ENCODE peak calls at places on chromosomes 4 and X, in ten cellular contexts. D is HTR-8/SVneo; F is stomach; Y is choroid plexus epithelial cell; G is GM18507; L is kidney epithelial cell; R is T-cell; S is naive thymus-derived CD8-positive, alpha-beta T cell; U is WTC11; I is effector memory CD8-positive, alpha-beta T cell. K is an unnamed sample.

GRCh38 chrX:38220936-38221386 is 290 bp upstream of the SRPX start:
- DNase-seq in D (no peak), F (no peak), Y (no peak), G (no peak), L (no peak), R (no peak), S (no peak), U (no peak), I (no peak), K (no peak)

GRCh38 chr4:15765910-15766703 is 12.0 kb upstream of the CD38 start:
- DNase-seq in D (no peak), F (no peak), Y (peak; percentile 22), G (no peak), L (no peak), R (peak; percentile 32), S (peak; percentile 50), U (no peak), I (peak; percentile 37), K (peak; percentile 73)

GRCh38 chrX:138711399-138712347 is at the start of gene FGF13:
- DNase-seq in D (no peak), F (peak; percentile 29), Y (no peak), G (no peak), L (no peak), R (no peak), S (no peak), U (peak; percentile 63), I (no peak), K (no peak)

GRCh38 chr4:96149911-96150310 is 310.0 kb downstream of the PDHA2 start:
- DNase-seq in D (no peak), F (no peak), Y (no peak), G (no peak), L (no peak), R (no peak), S (no peak), U (no peak), I (no peak), K (no peak)

GRCh38 chrX:12319012-12319519 is 180.8 kb downstream of the FRMPD4 start:
- DNase-seq in D (no peak), F (no peak), Y (no peak), G (no peak), L (no peak), R (no peak), S (no peak), U (no peak), I (no peak), K (no peak)

GRCh38 chrX:139932077-139932900 is 564 bp downstream of the ATP11C start:
- DNase-seq in D (no peak), F (peak; percentile 43), Y (peak; percentile 34), G (no peak), L (no peak), R (peak; percentile 20), S (peak; percentile 47), U (peak; percentile 47), I (peak; percentile 40), K (no peak)

GRCh38 chr4:22268350-22269025 is 247.4 kb downstream of the ADGRA3 start:
- DNase-seq in D (no peak), F (no peak), Y (no peak), G (no peak), L (no peak), R (no peak), S (no peak), U (no peak), I (no peak), K (no peak)

GRCh38 chr4:40087799-40088366 is 31.2 kb downstream of the N4BP2 start:
- DNase-seq in D (no peak), F (no peak), Y (no peak), G (no peak), L (no peak), R (no peak), S (no peak), U (no peak), I (no peak), K (no peak)

GRCh38 chr4:14596437-14596836 is 405.8 kb upstream of the CPEB2 start:
- DNase-seq in D (no peak), F (no peak), Y (no peak), G (no peak), L (no peak), R (no peak), S (no peak), U (no peak), I (no peak), K (no peak)

GRCh38 chr4:138686078-138686477 is 329.5 kb upstream of the NOCT start:
- DNase-seq in D (no peak), F (no peak), Y (no peak), G (no peak), L (no peak), R (no peak), S (no peak), U (no peak), I (no peak), K (no peak)

GRCh38 chrX:31717474-31717873 is 645.6 kb upstream of the FTHL17 start:
- DNase-seq in D (no peak), F (no peak), Y (no peak), G (no peak), L (no peak), R (no peak), S (no peak), U (no peak), I (no peak), K (no peak)

GRCh38 chrX:105821471-105822081 is 763 bp upstream of the NRK start:
- DNase-seq in D (no peak), F (no peak), Y (peak; percentile 23), G (no peak), L (peak; percentile 26), R (no peak), S (no peak), U (peak; percentile 65), I (no peak), K (no peak)

GRCh38 chrX:118261136-118261535 is 84.8 kb upstream of the WDR44 start:
- DNase-seq in D (no peak), F (no peak), Y (no peak), G (no peak), L (no peak), R (no peak), S (no peak), U (no peak), I (no peak), K (no peak)

GRCh38 chrX:129760155-129760554 is 19.6 kb upstream of the SASH3 start:
- DNase-seq in D (no peak), F (no peak), Y (no peak), G (no peak), L (no peak), R (no peak), S (no peak), U (no peak), I (no peak), K (no peak)

GRCh38 chrX:45718676-45719075 is 518.0 kb upstream of the DIPK2B start:
- DNase-seq in D (no peak), F (no peak), Y (no peak), G (no peak), L (no peak), R (no peak), S (no peak), U (no peak), I (no peak), K (no peak)

GRCh38 chr4:173883821-173884220 is 353.8 kb upstream of the HAND2 start:
- DNase-seq in D (no peak), F (no peak), Y (no peak), G (no peak), L (no peak), R (no peak), S (no peak), U (no peak), I (no peak), K (no peak)

GRCh38 chr4:168309781-168310180 is 8.8 kb downstream of the DDX60 start:
- DNase-seq in D (no peak), F (no peak), Y (peak; percentile 30), G (no peak), L (no peak), R (no peak), S (no peak), U (no peak), I (no peak), K (no peak)

GRCh38 chr4:25930722-25931354 is 16.8 kb downstream of the SMIM20 start:
- DNase-seq in D (no peak), F (no peak), Y (no peak), G (no peak), L (no peak), R (no peak), S (no peak), U (no peak), I (no peak), K (no peak)

GRCh38 chrX:103356897-103357296 is 591 bp downstream of the TCEAL9 start:
- DNase-seq in D (no peak), F (no peak), Y (no peak), G (no peak), L (no peak), R (no peak), S (no peak), U (no peak), I (no peak), K (no peak)

GRCh38 chr4:110091426-110091825 is 107.0 kb downstream of the ELOVL6 start:
- DNase-seq in D (peak; percentile 27), F (no peak), Y (peak; percentile 85), G (no peak), L (peak; percentile 28), R (no peak), S (no peak), U (no peak), I (no peak), K (no peak)

GRCh38 chr4:181161669-181162068 is 1081.5 kb upstream of the TENM3 start:
- DNase-seq in D (no peak), F (no peak), Y (no peak), G (no peak), L (peak; percentile 7), R (no peak), S (no peak), U (no peak), I (no peak), K (no peak)

GRCh38 chrX:32448320-32448719 is 763.0 kb downstream of the DMD start:
- DNase-seq in D (no peak), F (no peak), Y (peak; percentile 14), G (no peak), L (no peak), R (no peak), S (no peak), U (no peak), I (no peak), K (no peak)

GRCh38 chrX:110136136-110136535 is 133.2 kb downstream of the TMEM164 start:
- DNase-seq in D (no peak), F (no peak), Y (no peak), G (no peak), L (no peak), R (no peak), S (no peak), U (no peak), I (no peak), K (no peak)

GRCh38 chr4:106287353-106287969 is 28.5 kb downstream of the TBCK start:
- DNase-seq in D (no peak), F (no peak), Y (peak; percentile 98), G (no peak), L (peak; percentile 96), R (no peak), S (no peak), U (no peak), I (no peak), K (peak; percentile 13)

GRCh38 chrX:19776753-19777152 is 110.6 kb downstream of the SH3KBP1 start:
- DNase-seq in D (no peak), F (no peak), Y (no peak), G (no peak), L (no peak), R (peak; percentile 23), S (no peak), U (no peak), I (peak; percentile 21), K (peak; percentile 31)

GRCh38 chr4:6771229-6771671 is 11.3 kb upstream of the KIAA0232 start:
- DNase-seq in D (no peak), F (no peak), Y (no peak), G (no peak), L (no peak), R (no peak), S (no peak), U (no peak), I (no peak), K (no peak)

GRCh38 chrX:121146059-121146628 is 98.7 kb downstream of the GLUD2 start:
- DNase-seq in D (no peak), F (no peak), Y (peak; percentile 21), G (no peak), L (no peak), R (no peak), S (no peak), U (no peak), I (no peak), K (no peak)

GRCh38 chr4:86543080-86543479 is 51.0 kb upstream of the PTPN13 start:
- DNase-seq in D (no peak), F (no peak), Y (no peak), G (no peak), L (no peak), R (no peak), S (no peak), U (no peak), I (no peak), K (no peak)

K was measured in GF-D8.